ENCODE peak calls at places on chromosomes 2 and 18, in four cellular contexts. I, M, E and V are unnamed samples.

GRCh38 chr2:149187061-149187460 is 143.3 kb upstream of the LYPD6 start:
- DNase-seq in I (no peak), M (no peak), E (no peak), V (no peak)

GRCh38 chr18:59839241-59839640 is 60.6 kb upstream of the PMAIP1 start:
- DNase-seq in I (no peak), M (no peak), E (no peak), V (no peak)

GRCh38 chr2:169366066-169366465 is 3.7 kb upstream of the LRP2 start:
- DNase-seq in I (no peak), M (peak), E (no peak), V (no peak)

GRCh38 chr18:51125976-51126375 is 71.5 kb downstream of the MEX3C start:
- DNase-seq in I (no peak), M (no peak), E (no peak), V (no peak)

GRCh38 chr18:64244571-64244970 is 95.7 kb upstream of the LINC00305 start:
- DNase-seq in I (no peak), M (no peak), E (no peak), V (no peak)

GRCh38 chr18:79529991-79530390 is 134.3 kb downstream of the NFATC1 start:
- DNase-seq in I (no peak), M (no peak), E (no peak), V (no peak)

GRCh38 chr2:179137191-179137590 is 87.3 kb upstream of the CCDC141 start:
- DNase-seq in I (no peak), M (peak), E (no peak), V (no peak)

GRCh38 chr2:137007905-137008399 is 242.6 kb downstream of the THSD7B start:
- DNase-seq in I (no peak), M (no peak), E (no peak), V (no peak)

GRCh38 chr2:1282552-1282951 is 130.7 kb upstream of the TPO start:
- DNase-seq in I (no peak), M (no peak), E (no peak), V (no peak)

GRCh38 chr2:71552861-71553301 is 99.5 kb downstream of the DYSF start:
- DNase-seq in I (no peak), M (no peak), E (no peak), V (no peak)

GRCh38 chr2:105432749-105433148 is 33.9 kb upstream of the FHL2 start:
- DNase-seq in I (peak), M (peak), E (peak), V (no peak)

GRCh38 chr2:73764945-73765344 is 15.0 kb downstream of the DUSP11 start:
- DNase-seq in I (no peak), M (no peak), E (no peak), V (no peak)

GRCh38 chr18:74249181-74249968 is 42.4 kb downstream of the CYB5A start:
- DNase-seq in I (peak), M (peak), E (peak), V (peak)

GRCh38 chr2:46870051-46870839 is 45.4 kb downstream of the MCFD2 start:
- DNase-seq in I (peak), M (no peak), E (no peak), V (no peak)

GRCh38 chr2:239040152-239040761 is 192.4 kb downstream of the TWIST2 start:
- DNase-seq in I (no peak), M (no peak), E (no peak), V (no peak)